ENCODE peak calls at places on chromosome 4, in five cellular contexts. J, O, D, R and K are unnamed samples.
A peak's percentile ranks its signal among the peaks of the same experiment; 100 is the strongest.

GRCh38 chr4:139555705-139556070 is 331 bp downstream of the SETD7 start:
- DNase-seq in D (peak; percentile 14), J (peak; percentile 37), R (no peak), O (no peak), K (no peak)

GRCh38 chr4:111954546-111954945 is 190.7 kb upstream of the FAM241A start:
- DNase-seq in R (no peak), O (no peak), D (no peak), J (no peak), K (no peak)

GRCh38 chr4:38673109-38673978 is 9.3 kb downstream of the KLF3 start:
- DNase-seq in J (peak; percentile 41), O (peak; percentile 45), R (no peak), D (peak; percentile 41), K (no peak)

GRCh38 chr4:147094228-147094627 is 148.6 kb upstream of the TTC29 start:
- DNase-seq in D (peak; percentile 4), R (no peak), O (no peak), J (no peak), K (no peak)

GRCh38 chr4:9804918-9805317 is 23.5 kb downstream of the DRD5 start:
- DNase-seq in D (no peak), O (no peak), J (no peak), R (no peak), K (no peak)

GRCh38 chr4:577499-578450 is 1.7 kb upstream of the TMEM271 start:
- DNase-seq in J (no peak), R (no peak), D (peak; percentile 46), O (peak; percentile 12), K (peak; percentile 48)

GRCh38 chr4:112979881-112980421 is 69.5 kb upstream of the ANK2 start:
- DNase-seq in D (no peak), R (no peak), O (no peak), J (no peak), K (no peak)

GRCh38 chr4:84579410-84579791 is 3.5 kb upstream of the CDS1 start:
- DNase-seq in J (no peak), O (no peak), D (no peak), R (no peak), K (no peak)

GRCh38 chr4:139333046-139333445 is 30.8 kb upstream of the NDUFC1 start:
- DNase-seq in D (no peak), J (no peak), O (no peak), R (no peak), K (no peak)